ENCODE peak calls at places on chromosome 1, in eight cellular contexts. A is left lung, P is SJCRH30, O is tibial nerve, Z is mesenchymal stem cell, C is heart right ventricle, N is hepatocyte, R is esophagus squamous epithelium. D is an unnamed sample.

GRCh38 chr1:31790140-31790539 is 25.7 kb downstream of the SPOCD1 start:
- DNase-seq in R (no peak), O (no peak), C (no peak), A (no peak), N (no peak), P (no peak), Z (no peak), D (no peak)

GRCh38 chr1:110672001-110672752 is 2.6 kb downstream of the KCNA3 start:
- DNase-seq in R (no peak), C (no peak), O (no peak), N (no peak), A (no peak), Z (no peak), P (no peak), D (peak; percentile 23)

GRCh38 chr1:5628416-5628815 is 363.8 kb downstream of the NPHP4 start:
- DNase-seq in N (no peak), P (no peak), R (no peak), A (no peak), O (no peak), Z (no peak), C (no peak), D (no peak)

GRCh38 chr1:19620786-19621185 is 23.3 kb upstream of the NBL1 start:
- DNase-seq in A (no peak), O (no peak), N (no peak), R (no peak), P (no peak), C (no peak), Z (no peak), D (no peak)

GRCh38 chr1:116940809-116941640 is 31.3 kb downstream of the PTGFRN start:
- DNase-seq in C (no peak), N (no peak), P (no peak), A (no peak), Z (no peak), R (no peak), O (no peak), D (no peak)

GRCh38 chr1:233945573-233945972 is 41.1 kb downstream of the SLC35F3 start:
- DNase-seq in C (no peak), O (no peak), N (no peak), Z (no peak), A (no peak), P (no peak), R (no peak), D (no peak)

GRCh38 chr1:19559641-19560040 is 74.3 kb upstream of the CAPZB start:
- DNase-seq in Z (peak; percentile 71), O (no peak), R (no peak), N (no peak), A (no peak), P (no peak), C (no peak), D (no peak)

GRCh38 chr1:114695430-114696093 is at the start of gene AMPD1:
- DNase-seq in C (no peak), O (no peak), R (no peak), A (no peak), N (no peak), Z (peak; percentile 29), P (peak; percentile 51), D (peak; percentile 23)

GRCh38 chr1:27435566-27436203 is 43.3 kb downstream of the GPR3 start:
- DNase-seq in N (no peak), R (no peak), O (no peak), A (no peak), C (no peak), Z (peak; percentile 57), P (no peak), D (no peak)
- H3K4me1 ChIP-seq in N (peaks cover 20% of the 10 kb centered on the region), R (peaks cover 68% of the 10 kb centered on the region), O (peaks cover 79% of the 10 kb centered on the region), A (peaks cover 54% of the 10 kb centered on the region), C (peaks cover 95% of the 10 kb centered on the region), Z (peaks cover 8% of the 10 kb centered on the region), P (peaks cover 72% of the 10 kb centered on the region), D (peaks cover 61% of the 10 kb centered on the region)

GRCh38 chr1:212792396-212792908 is 758 bp downstream of the TATDN3 start:
- DNase-seq in O (no peak), N (no peak), P (no peak), C (no peak), R (no peak), Z (no peak), A (no peak), D (no peak)
- H3K4me1 ChIP-seq in O (peaks cover 12% of the 10 kb centered on the region), N (peaks cover 13% of the 10 kb centered on the region), P (peaks cover 3% of the 10 kb centered on the region), C (peaks cover 33% of the 10 kb centered on the region), R (peaks cover 13% of the 10 kb centered on the region), Z (peaks cover 2% of the 10 kb centered on the region), A (peaks cover 11% of the 10 kb centered on the region), D (peaks cover 6% of the 10 kb centered on the region)

DNA sequence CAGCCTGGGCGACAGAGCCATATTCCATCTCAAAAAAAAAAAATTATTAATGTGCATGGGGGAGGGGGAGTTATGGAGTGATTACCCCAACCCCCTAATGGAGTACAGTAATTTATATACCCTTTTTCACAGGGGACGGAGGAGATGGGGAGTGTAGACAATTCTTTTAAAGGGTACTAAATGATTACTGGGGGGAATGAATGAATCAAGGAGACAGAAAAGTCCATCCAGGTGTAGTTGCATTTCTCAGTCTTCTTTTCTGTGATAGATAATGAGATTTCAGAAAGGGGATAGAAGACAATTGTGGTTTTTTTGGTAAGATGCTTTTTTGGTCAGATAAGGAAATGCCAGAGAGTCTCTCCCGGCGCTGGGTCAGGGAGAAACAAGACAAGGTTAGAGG is 13.0 kb downstream of the OSBPL9 start:
- DNase-seq in R (no peak), P (no peak), N (no peak), C (no peak), O (no peak), A (no peak), Z (no peak), D (no peak)
- H3K4me1 ChIP-seq in R (peaks cover 8% of the 10 kb centered on the region), P (no peaks in the 10 kb centered on the region), N (no peaks in the 10 kb centered on the region), C (peaks cover 44% of the 10 kb centered on the region), O (peaks cover 6% of the 10 kb centered on the region), A (no peaks in the 10 kb centered on the region), Z (no peaks in the 10 kb centered on the region), D (no peaks in the 10 kb centered on the region)

DNA sequence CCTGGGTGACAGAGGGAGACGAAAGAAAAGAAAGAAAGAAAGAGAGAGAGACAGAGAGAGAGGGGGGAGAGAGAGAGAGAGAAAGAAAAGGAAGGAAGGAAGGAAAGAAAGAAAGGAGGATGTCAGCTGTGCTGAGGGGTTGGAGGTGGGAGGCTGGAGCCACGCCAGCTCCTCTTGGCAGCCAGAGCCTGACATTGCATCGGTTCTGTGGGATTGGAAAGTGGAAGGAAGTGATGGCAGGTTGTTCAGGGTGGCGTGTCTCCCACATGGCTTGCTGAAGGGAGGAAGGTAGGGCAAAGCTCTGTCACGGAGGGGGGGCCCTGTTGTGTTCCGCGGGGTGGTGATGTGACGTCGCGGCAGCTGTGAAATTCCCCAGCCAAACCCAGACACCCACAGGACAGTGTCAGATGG is 30.7 kb downstream of the EIF2D start:
- DNase-seq in Z (no peak), N (no peak), R (no peak), O (peak; percentile 25), A (no peak), P (no peak), C (no peak), D (no peak)
- H3K4me1 ChIP-seq in Z (peaks cover 1% of the 10 kb centered on the region), N (no peaks in the 10 kb centered on the region), R (peaks cover 38% of the 10 kb centered on the region), O (peaks cover 4% of the 10 kb centered on the region), A (no peaks in the 10 kb centered on the region), P (peaks cover 19% of the 10 kb centered on the region), C (peaks cover 30% of the 10 kb centered on the region), D (peaks cover 3% of the 10 kb centered on the region)

GRCh38 chr1:17594026-17594425 is 54.5 kb downstream of the ARHGEF10L start:
- DNase-seq in R (no peak), O (no peak), C (no peak), N (no peak), Z (no peak), P (no peak), A (no peak), D (no peak)

GRCh38 chr1:17596186-17596585 is 56.7 kb downstream of the ARHGEF10L start:
- DNase-seq in C (no peak), N (peak; percentile 46), P (no peak), A (no peak), Z (no peak), O (no peak), R (no peak), D (no peak)

GRCh38 chr1:17595602-17595925 is 56.1 kb downstream of the ARHGEF10L start:
- DNase-seq in C (no peak), A (no peak), O (no peak), P (no peak), N (no peak), R (no peak), Z (no peak), D (no peak)

GRCh38 chr1:17596651-17597509 is 57.4 kb downstream of the ARHGEF10L start:
- DNase-seq in O (no peak), N (peak; percentile 74), A (no peak), C (no peak), P (peak; percentile 67), Z (peak; percentile 9), R (no peak), D (peak; percentile 35)

DNA sequence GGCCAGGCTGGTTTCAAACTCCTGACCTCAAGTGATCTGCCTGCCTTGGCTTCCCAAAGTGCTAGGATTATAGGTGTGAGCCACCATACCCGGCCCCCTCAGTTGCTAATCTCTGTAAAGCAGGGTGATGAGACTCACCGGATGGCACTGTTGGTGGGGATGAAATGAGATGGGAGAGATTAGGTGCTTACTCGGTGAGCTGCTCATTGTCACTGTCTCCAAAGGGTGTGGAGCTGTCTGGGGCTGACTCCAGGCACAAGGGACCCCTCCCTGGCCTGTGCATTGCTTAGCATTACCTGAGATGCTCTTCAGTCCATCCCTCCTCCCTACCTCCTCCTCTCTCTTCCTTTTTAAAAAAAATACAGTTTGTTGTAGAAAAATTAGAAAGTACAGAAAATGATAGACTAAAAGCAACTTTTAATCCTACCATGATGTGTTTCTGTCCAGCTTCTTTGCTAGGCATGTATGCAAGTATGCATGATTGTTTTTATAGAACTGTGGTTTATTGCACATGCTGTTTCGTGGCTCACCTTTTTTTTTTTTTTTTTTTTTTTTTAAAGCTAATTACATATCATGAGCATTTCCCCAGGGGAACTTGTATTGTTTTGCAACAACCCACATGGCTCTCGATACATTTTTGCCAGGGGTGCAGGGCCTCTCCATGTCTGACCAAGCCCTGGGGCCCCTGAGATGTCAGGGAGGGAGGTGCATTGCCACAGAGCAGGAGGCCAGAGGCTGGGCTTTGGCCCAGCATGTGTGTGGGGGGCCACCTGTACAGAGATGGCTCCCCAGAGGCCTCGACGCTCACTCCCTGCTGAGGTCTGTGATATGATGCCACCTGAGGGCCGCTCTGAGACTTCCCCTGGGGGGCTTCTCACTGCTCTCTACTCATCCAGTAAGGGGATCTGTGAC is 55.4 kb downstream of the ARHGEF10L start:
- DNase-seq in R (no peak), C (no peak), Z (no peak), A (no peak), N (no peak), P (no peak), O (no peak), D (no peak)
- H3K4me1 ChIP-seq in R (no peaks in the 10 kb centered on the region), C (peaks cover 56% of the 10 kb centered on the region), Z (peaks cover 24% of the 10 kb centered on the region), A (no peaks in the 10 kb centered on the region), N (peaks cover 53% of the 10 kb centered on the region), P (peaks cover 13% of the 10 kb centered on the region), O (peaks cover 5% of the 10 kb centered on the region), D (peaks cover 44% of the 10 kb centered on the region)

DNA sequence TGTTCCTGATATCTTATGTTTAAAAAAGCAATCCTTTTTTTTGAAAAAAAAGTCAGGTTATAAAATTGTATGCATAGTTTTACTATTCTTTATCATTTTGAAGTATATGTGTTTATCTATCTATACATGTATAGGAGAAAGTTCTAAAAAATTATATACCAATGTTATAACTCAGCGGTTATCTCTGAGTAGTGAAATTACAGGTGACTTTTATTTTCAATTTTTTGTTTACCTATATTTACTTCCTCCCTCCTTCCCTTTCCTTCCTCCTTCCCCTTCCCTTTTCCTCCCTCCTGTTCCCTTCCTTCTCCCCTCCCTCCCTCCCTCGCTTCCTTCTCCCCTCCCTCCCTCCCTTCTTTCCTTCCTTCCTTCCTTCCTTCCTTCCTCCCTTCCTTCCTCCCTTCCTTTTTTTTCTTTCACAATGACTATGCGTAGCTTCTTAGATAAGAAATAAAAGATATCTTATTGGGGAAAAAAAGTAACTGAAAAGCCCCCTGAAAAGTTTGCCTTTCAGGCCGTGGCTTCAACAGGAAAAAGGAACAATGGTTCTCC is 77.1 kb downstream of the ABCA4 start:
- DNase-seq in P (no peak), N (no peak), A (no peak), C (no peak), Z (no peak), R (no peak), O (no peak), D (no peak)
- H3K4me1 ChIP-seq in P (peaks cover 12% of the 10 kb centered on the region), N (peaks cover 12% of the 10 kb centered on the region), A (peaks cover 4% of the 10 kb centered on the region), C (peaks cover 78% of the 10 kb centered on the region), Z (peaks cover 26% of the 10 kb centered on the region), R (peaks cover 19% of the 10 kb centered on the region), O (peaks cover 34% of the 10 kb centered on the region), D (no peaks in the 10 kb centered on the region)